ENCODE peak calls at places on chromosomes 12 and 14, in four cellular contexts. One of them, this sample, is unnamed.

GRCh38 chr12:51548241-51548640 is 42.8 kb upstream of the SCN8A start:
- DNase-seq in cardiac muscle cell: no peak
- DNase-seq in uterus: no peak
- DNase-seq in bronchial epithelial cell: no peak
- DNase-seq in this sample: no peak

GRCh38 chr12:20792971-20793370 is 17.5 kb upstream of the SLCO1B3 start:
- DNase-seq in cardiac muscle cell: no peak
- DNase-seq in uterus: no peak
- DNase-seq in bronchial epithelial cell: no peak
- DNase-seq in this sample: no peak

GRCh38 chr12:26651566-26652188 is 181.3 kb downstream of the ITPR2 start:
- DNase-seq in cardiac muscle cell: peak; percentile 83
- DNase-seq in uterus: peak; percentile 35
- DNase-seq in bronchial epithelial cell: peak; percentile 52
- DNase-seq in this sample: peak; percentile 67

GRCh38 chr12:120529641-120530314 is 820 bp upstream of the COQ5 start:
- DNase-seq in cardiac muscle cell: peak; percentile 46
- DNase-seq in uterus: no peak
- DNase-seq in bronchial epithelial cell: peak; percentile 74
- DNase-seq in this sample: peak; percentile 42

GRCh38 chr14:101171650-101172049 is 268.1 kb upstream of the RTL1 start:
- DNase-seq in cardiac muscle cell: no peak
- DNase-seq in uterus: no peak
- DNase-seq in bronchial epithelial cell: no peak
- DNase-seq in this sample: no peak

GRCh38 chr14:42214981-42215491 is 608.4 kb downstream of the LRFN5 start:
- DNase-seq in cardiac muscle cell: peak; percentile 50
- DNase-seq in uterus: no peak
- DNase-seq in bronchial epithelial cell: peak; percentile 98
- DNase-seq in this sample: no peak

GRCh38 chr12:2406903-2407302 is 354.1 kb downstream of the CACNA1C start:
- DNase-seq in cardiac muscle cell: peak; percentile 41
- DNase-seq in uterus: no peak
- DNase-seq in bronchial epithelial cell: no peak
- DNase-seq in this sample: no peak

GRCh38 chr12:48956279-48957140 is 777 bp downstream of the ARF3 start:
- DNase-seq in cardiac muscle cell: peak; percentile 98
- DNase-seq in uterus: peak; percentile 82
- DNase-seq in bronchial epithelial cell: peak; percentile 95
- DNase-seq in this sample: peak; percentile 91

GRCh38 chr12:84502907-84503787 is 409.5 kb downstream of the SLC6A15 start:
- DNase-seq in cardiac muscle cell: peak; percentile 78
- DNase-seq in uterus: peak; percentile 23
- DNase-seq in bronchial epithelial cell: peak; percentile 69
- DNase-seq in this sample: peak; percentile 77

GRCh38 chr14:36174767-36175424 is 1.6 kb downstream of the PTCSC3 start:
- DNase-seq in cardiac muscle cell: no peak
- DNase-seq in uterus: no peak
- DNase-seq in bronchial epithelial cell: no peak
- DNase-seq in this sample: no peak

GRCh38 chr12:34291426-34291901 is 269.2 kb downstream of the ALG10 start:
- DNase-seq in cardiac muscle cell: no peak
- DNase-seq in uterus: peak; percentile 6
- DNase-seq in bronchial epithelial cell: no peak
- DNase-seq in this sample: no peak

GRCh38 chr12:90801776-90802175 is 153.2 kb downstream of the CCER1 start:
- DNase-seq in cardiac muscle cell: peak; percentile 5
- DNase-seq in uterus: no peak
- DNase-seq in bronchial epithelial cell: peak; percentile 81
- DNase-seq in this sample: no peak

GRCh38 chr14:41280745-41281144 is 325.9 kb upstream of the LRFN5 start:
- DNase-seq in cardiac muscle cell: peak; percentile 48
- DNase-seq in uterus: no peak
- DNase-seq in bronchial epithelial cell: peak; percentile 0
- DNase-seq in this sample: no peak

GRCh38 chr12:77493769-77494168 is 336.9 kb upstream of the NAV3 start:
- DNase-seq in cardiac muscle cell: no peak
- DNase-seq in uterus: no peak
- DNase-seq in bronchial epithelial cell: no peak
- DNase-seq in this sample: no peak

GRCh38 chr12:94151577-94151976 is 3.2 kb downstream of the PLXNC1 start:
- DNase-seq in cardiac muscle cell: no peak
- DNase-seq in uterus: no peak
- DNase-seq in bronchial epithelial cell: no peak
- DNase-seq in this sample: no peak

GRCh38 chr12:108630481-108631207 is 3.0 kb downstream of the SELPLG start:
- DNase-seq in cardiac muscle cell: no peak
- DNase-seq in uterus: no peak
- DNase-seq in bronchial epithelial cell: peak; percentile 88
- DNase-seq in this sample: no peak

GRCh38 chr14:104142136-104143041 is 4.0 kb downstream of the KIF26A start:
- DNase-seq in cardiac muscle cell: no peak
- DNase-seq in uterus: no peak
- DNase-seq in bronchial epithelial cell: no peak
- DNase-seq in this sample: no peak

GRCh38 chr12:75818863-75819262 is 212.7 kb downstream of the PHLDA1 start:
- DNase-seq in cardiac muscle cell: no peak
- DNase-seq in uterus: no peak
- DNase-seq in bronchial epithelial cell: no peak
- DNase-seq in this sample: no peak

GRCh38 chr14:52240623-52241022 is 26.9 kb upstream of the PTGDR start:
- DNase-seq in cardiac muscle cell: no peak
- DNase-seq in uterus: no peak
- DNase-seq in bronchial epithelial cell: no peak
- DNase-seq in this sample: no peak

GRCh38 chr14:46663382-46663781 is 11.8 kb upstream of the RPL10L start:
- DNase-seq in cardiac muscle cell: no peak
- DNase-seq in uterus: no peak
- DNase-seq in bronchial epithelial cell: no peak
- DNase-seq in this sample: no peak

GRCh38 chr14:105499256-105500035 is 8.4 kb downstream of the TEDC1 start:
- DNase-seq in cardiac muscle cell: no peak
- DNase-seq in uterus: no peak
- DNase-seq in bronchial epithelial cell: no peak
- DNase-seq in this sample: peak; percentile 50

GRCh38 chr12:127162902-127163301 is 1104.1 kb upstream of the TMEM132C start:
- DNase-seq in cardiac muscle cell: peak; percentile 14
- DNase-seq in uterus: no peak
- DNase-seq in bronchial epithelial cell: peak; percentile 76
- DNase-seq in this sample: no peak

GRCh38 chr12:113955109-113955970 is 10.8 kb downstream of the RBM19 start:
- DNase-seq in cardiac muscle cell: peak; percentile 10
- DNase-seq in uterus: no peak
- DNase-seq in bronchial epithelial cell: peak; percentile 27
- DNase-seq in this sample: no peak

GRCh38 chr12:69101505-69101904 is 137.9 kb upstream of the CPSF6 start:
- DNase-seq in cardiac muscle cell: no peak
- DNase-seq in uterus: no peak
- DNase-seq in bronchial epithelial cell: no peak
- DNase-seq in this sample: peak; percentile 67

GRCh38 chr12:98745578-98746391 is 100.7 kb downstream of the APAF1 start:
- DNase-seq in cardiac muscle cell: peak; percentile 42
- DNase-seq in uterus: peak; percentile 31
- DNase-seq in bronchial epithelial cell: no peak
- DNase-seq in this sample: peak; percentile 36

DNA sequence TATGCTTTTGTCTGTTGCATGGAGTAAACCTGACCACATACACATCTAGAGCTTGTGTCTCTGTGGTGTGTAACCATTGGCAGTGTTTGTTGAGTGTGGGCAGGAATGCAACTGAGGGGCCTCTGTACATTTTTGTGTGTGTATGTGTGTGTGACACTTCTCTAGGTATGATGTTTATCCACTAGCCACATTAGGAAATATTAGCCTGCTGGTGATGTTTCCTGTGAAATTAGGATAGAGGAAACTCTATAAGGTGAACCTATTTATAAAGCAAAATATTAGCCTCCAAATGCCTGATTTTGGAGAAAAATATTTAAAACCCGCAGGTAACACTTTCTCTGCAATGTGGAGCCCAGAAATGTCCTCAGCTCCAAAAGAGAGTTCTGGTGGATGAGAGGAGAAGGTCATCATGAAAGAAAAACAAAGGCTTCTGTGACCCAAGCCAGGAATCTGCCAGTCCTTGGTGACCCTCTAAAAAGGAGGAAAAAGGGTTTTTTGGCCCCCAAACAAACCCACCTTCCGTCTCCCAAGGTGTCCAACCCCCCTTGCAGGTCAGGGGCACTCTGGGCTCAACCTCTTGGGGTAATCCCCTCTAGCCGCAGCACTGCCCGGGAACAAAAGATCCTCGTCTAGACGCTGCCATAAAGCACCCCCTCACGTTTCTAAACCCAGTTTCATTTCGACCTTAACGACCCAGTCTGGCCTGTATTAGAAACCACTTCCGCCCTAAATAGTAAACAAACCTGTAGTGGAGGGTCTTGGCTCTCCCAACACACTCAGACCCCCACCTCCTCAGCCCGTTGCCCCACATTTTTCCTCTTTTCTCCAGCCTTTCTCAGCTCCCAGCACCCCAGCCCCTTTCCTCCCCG is 3.1 kb upstream of the HOTAIR start:
- DNase-seq in cardiac muscle cell: no peak
- DNase-seq in uterus: no peak
- DNase-seq in bronchial epithelial cell: no peak
- DNase-seq in this sample: no peak
- H3K4me3 ChIP-seq in cardiac muscle cell: no peak overlapping the region
- H3K4me3 ChIP-seq in uterus: no peak overlapping the region
- H3K4me3 ChIP-seq in bronchial epithelial cell: no peak overlapping the region
- H3K4me3 ChIP-seq in this sample: no peak overlapping the region

GRCh38 chr14:73718742-73719251 is 4.6 kb upstream of the PNMA1 start:
- DNase-seq in cardiac muscle cell: no peak
- DNase-seq in uterus: peak; percentile 78
- DNase-seq in bronchial epithelial cell: no peak
- DNase-seq in this sample: peak; percentile 85
- H3K4me3 ChIP-seq in cardiac muscle cell: no peak overlapping the region
- H3K4me3 ChIP-seq in uterus: no peak overlapping the region
- H3K4me3 ChIP-seq in bronchial epithelial cell: no peak overlapping the region
- H3K4me3 ChIP-seq in this sample: peak overlapping the region; percentile 63

DNA sequence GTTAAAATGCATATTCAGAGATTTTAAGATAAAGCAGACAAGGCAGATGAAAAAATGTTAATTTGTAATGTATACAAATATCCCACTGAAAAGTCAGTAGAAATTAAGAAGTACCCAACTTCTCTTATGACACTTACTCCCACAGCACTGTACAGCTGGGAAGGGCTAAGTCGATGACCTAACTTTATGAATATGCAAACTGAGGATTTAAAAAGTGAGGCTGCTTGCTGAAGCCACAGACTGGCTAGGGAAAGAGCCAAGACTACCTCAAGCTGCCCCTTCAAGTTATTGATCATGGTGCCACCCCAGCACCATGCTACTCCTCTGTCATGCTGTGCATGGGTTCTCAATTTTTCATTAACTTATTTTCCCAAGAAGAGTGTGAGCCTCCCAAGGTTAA is 17.0 kb downstream of the PPM1H start:
- DNase-seq in cardiac muscle cell: no peak
- DNase-seq in uterus: no peak
- DNase-seq in bronchial epithelial cell: no peak
- DNase-seq in this sample: no peak
- H3K4me3 ChIP-seq in cardiac muscle cell: no peak overlapping the region
- H3K4me3 ChIP-seq in uterus: no peak overlapping the region
- H3K4me3 ChIP-seq in bronchial epithelial cell: no peak overlapping the region
- H3K4me3 ChIP-seq in this sample: no peak overlapping the region

GRCh38 chr14:68820536-68820935 is 27.7 kb upstream of the ZFP36L1 start:
- DNase-seq in cardiac muscle cell: no peak
- DNase-seq in uterus: no peak
- DNase-seq in bronchial epithelial cell: no peak
- DNase-seq in this sample: no peak

GRCh38 chr14:68823434-68824206 is 30.8 kb upstream of the ZFP36L1 start:
- DNase-seq in cardiac muscle cell: no peak
- DNase-seq in uterus: no peak
- DNase-seq in bronchial epithelial cell: no peak
- DNase-seq in this sample: no peak

GRCh38 chr14:68822964-68823363 is 30.1 kb upstream of the ZFP36L1 start:
- DNase-seq in cardiac muscle cell: no peak
- DNase-seq in uterus: no peak
- DNase-seq in bronchial epithelial cell: no peak
- DNase-seq in this sample: no peak

GRCh38 chr14:68820999-68821683 is 28.3 kb upstream of the ZFP36L1 start:
- DNase-seq in cardiac muscle cell: no peak
- DNase-seq in uterus: no peak
- DNase-seq in bronchial epithelial cell: no peak
- DNase-seq in this sample: no peak

DNA sequence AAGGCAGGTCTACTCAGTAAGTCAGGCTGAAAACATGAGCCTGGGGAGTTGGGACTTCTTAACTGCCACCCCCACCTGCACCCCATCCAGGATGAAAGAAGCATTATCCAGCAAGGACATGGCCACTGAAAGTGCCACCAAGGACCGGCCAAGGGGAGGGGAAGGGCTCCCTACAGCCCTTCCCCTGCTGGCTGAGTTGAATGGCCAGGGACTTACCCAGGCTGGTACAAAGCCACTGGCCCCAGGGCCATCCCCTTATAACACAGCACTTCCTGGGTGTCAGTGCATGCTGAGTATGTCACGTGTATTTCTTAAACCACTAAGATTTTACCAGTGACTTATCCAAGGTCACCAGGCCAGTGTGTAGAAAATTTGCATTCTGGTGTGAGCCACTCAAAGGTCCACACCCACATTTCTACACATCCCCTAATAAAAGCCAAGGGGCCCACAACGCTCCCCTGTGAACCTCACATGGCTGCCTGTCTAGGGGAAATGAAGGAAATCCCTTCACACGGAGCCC is 29.3 kb upstream of the ZFP36L1 start:
- DNase-seq in cardiac muscle cell: no peak
- DNase-seq in uterus: no peak
- DNase-seq in bronchial epithelial cell: no peak
- DNase-seq in this sample: no peak
- H3K4me3 ChIP-seq in cardiac muscle cell: no peak overlapping the region
- H3K4me3 ChIP-seq in uterus: no peak overlapping the region
- H3K4me3 ChIP-seq in bronchial epithelial cell: no peak overlapping the region
- H3K4me3 ChIP-seq in this sample: no peak overlapping the region

GRCh38 chr14:22887990-22888378 is 5.0 kb downstream of the REM2 start:
- DNase-seq in cardiac muscle cell: no peak
- DNase-seq in uterus: no peak
- DNase-seq in bronchial epithelial cell: no peak
- DNase-seq in this sample: no peak
- H3K4me3 ChIP-seq in cardiac muscle cell: peak overlapping the region; percentile 45
- H3K4me3 ChIP-seq in uterus: no peak overlapping the region
- H3K4me3 ChIP-seq in bronchial epithelial cell: peak overlapping the region; percentile 54
- H3K4me3 ChIP-seq in this sample: peak overlapping the region; percentile 85

GRCh38 chr12:46965137-46965536 is 114.3 kb upstream of the PCED1B start:
- DNase-seq in cardiac muscle cell: no peak
- DNase-seq in uterus: no peak
- DNase-seq in bronchial epithelial cell: peak; percentile 57
- DNase-seq in this sample: no peak
- H3K4me3 ChIP-seq in cardiac muscle cell: no peak overlapping the region
- H3K4me3 ChIP-seq in uterus: no peak overlapping the region
- H3K4me3 ChIP-seq in bronchial epithelial cell: no peak overlapping the region
- H3K4me3 ChIP-seq in this sample: no peak overlapping the region

This sample was measured in testis.